ENCODE peak calls at places on chromosomes 16 and 17, in six cellular contexts. L, Z, A, F, G and P are unnamed samples.

GRCh38 chr16:20901441-20902112 is 1.0 kb downstream of the LYRM1 start:
- DNase-seq in F (peak; percentile 68), G (peak; percentile 66), L (no peak), Z (no peak), A (peak; percentile 34), P (peak; percentile 76)

GRCh38 chr17:7382901-7383300 is 2.0 kb downstream of the TNK1 start:
- DNase-seq in F (no peak), G (no peak), L (no peak), A (no peak), Z (no peak), P (no peak)

GRCh38 chr16:56742030-56742984 is 12.4 kb downstream of the NUP93 start:
- DNase-seq in G (peak; percentile 83), L (no peak), Z (no peak), F (no peak), A (no peak), P (no peak)

GRCh38 chr16:12262454-12263180 is 286.1 kb downstream of the SNX29 start:
- DNase-seq in Z (no peak), A (no peak), F (peak; percentile 44), G (peak; percentile 36), L (no peak), P (peak; percentile 69)

GRCh38 chr17:48604770-48605329 is at the start of gene HOXB6:
- DNase-seq in L (no peak), F (no peak), Z (no peak), G (no peak), A (no peak), P (no peak)

GRCh38 chr17:41835800-41836549 is at the start of gene NT5C3B:
- DNase-seq in A (peak; percentile 18), Z (peak; percentile 20), L (no peak), G (no peak), F (peak; percentile 67), P (peak; percentile 38)

GRCh38 chr16:59527206-59527997 is 793.3 kb upstream of the GOT2 start:
- DNase-seq in Z (no peak), L (no peak), G (peak; percentile 36), F (no peak), A (no peak), P (no peak)

GRCh38 chr17:79987187-79987889 is 48.3 kb downstream of the TBC1D16 start:
- DNase-seq in Z (no peak), G (no peak), A (no peak), L (no peak), F (no peak), P (peak; percentile 29)

GRCh38 chr16:13956635-13957196 is 36.8 kb downstream of the ERCC4 start:
- DNase-seq in A (no peak), Z (no peak), L (no peak), F (no peak), G (no peak), P (no peak)

GRCh38 chr16:13959626-13960025 is 39.7 kb downstream of the ERCC4 start:
- DNase-seq in A (no peak), F (no peak), G (no peak), Z (no peak), L (no peak), P (no peak)

GRCh38 chr16:13961099-13961811 is 41.3 kb downstream of the ERCC4 start:
- DNase-seq in Z (no peak), F (no peak), A (no peak), G (peak; percentile 84), L (no peak), P (no peak)

GRCh38 chr16:13957197-13958078 is 37.5 kb downstream of the ERCC4 start:
- DNase-seq in F (peak; percentile 56), Z (no peak), G (peak; percentile 99), A (peak; percentile 48), L (no peak), P (peak; percentile 88)

DNA sequence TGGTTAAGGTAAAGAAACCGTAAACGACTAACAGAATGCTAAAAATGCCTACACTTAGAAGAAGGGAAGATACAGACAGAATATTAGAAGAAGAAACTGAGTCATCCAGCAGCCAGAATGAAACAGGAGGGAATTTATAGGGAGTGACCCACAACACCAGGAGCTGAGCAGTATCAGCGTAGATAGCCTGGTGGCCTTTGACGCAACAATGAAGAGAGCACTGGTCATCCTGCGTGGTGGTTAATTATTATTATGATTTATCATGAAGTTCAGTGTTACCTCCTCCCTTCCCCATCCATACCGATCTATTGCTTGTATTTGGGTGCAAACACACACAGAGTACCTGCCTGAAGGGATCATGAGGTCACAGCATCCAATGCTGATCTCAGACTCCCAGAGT is 38.5 kb downstream of the ERCC4 start:
- DNase-seq in Z (no peak), F (no peak), A (no peak), L (no peak), G (no peak), P (no peak)
- H3K27ac ChIP-seq in Z (no peak overlapping the region), F (peak overlapping the region; percentile 84), A (no peak overlapping the region), L (no peak overlapping the region), G (no peak overlapping the region), P (peak overlapping the region; percentile 89)

GRCh38 chr16:3868556-3868955 is 12.0 kb downstream of the CREBBP start:
- DNase-seq in A (no peak), L (no peak), Z (no peak), F (no peak), G (no peak), P (no peak)
- H3K4me1 ChIP-seq in A (no peaks in the 10 kb centered on the region), L (peaks cover 50% of the 10 kb centered on the region), Z (peaks cover 57% of the 10 kb centered on the region), F (peaks cover 50% of the 10 kb centered on the region), G (peaks cover 14% of the 10 kb centered on the region), P (peaks cover 37% of the 10 kb centered on the region)

GRCh38 chr17:38879878-38880727 is 10.2 kb downstream of the LASP1 start:
- DNase-seq in Z (no peak), L (no peak), A (no peak), G (peak; percentile 86), F (no peak), P (no peak)
- H3K27ac ChIP-seq in Z (peak overlapping the region; percentile 79), L (peak overlapping the region; percentile 64), A (peak overlapping the region; percentile 76), G (peak overlapping the region; percentile 29), F (peak overlapping the region; percentile 74), P (peak overlapping the region; percentile 43)

GRCh38 chr16:4369006-4369766 is 2.5 kb upstream of the VASN start:
- DNase-seq in L (peak; percentile 54), G (no peak), F (no peak), A (no peak), Z (no peak), P (peak; percentile 84)
- H3K4me1 ChIP-seq in L (peaks cover 28% of the 10 kb centered on the region), G (peaks cover 32% of the 10 kb centered on the region), F (peaks cover 39% of the 10 kb centered on the region), A (no peaks in the 10 kb centered on the region), Z (peaks cover 19% of the 10 kb centered on the region), P (peaks cover 40% of the 10 kb centered on the region)